ENCODE peak calls at places on chromosomes 2 and 18, in five cellular contexts. C is RCC 7860, G is H4, D is AG04449, P is HTR-8/SVneo. Q is an unnamed sample.

GRCh38 chr2:128781166-128781887 is 462.7 kb upstream of the HS6ST1 start:
- DNase-seq in G (no peak), P (no peak), D (no peak), C (no peak), Q (no peak)

GRCh38 chr18:41714872-41715271 is 240.2 kb upstream of the PIK3C3 start:
- DNase-seq in G (no peak), P (no peak), C (no peak), D (no peak), Q (no peak)

GRCh38 chr2:191846787-191847620 is at the start of gene CAVIN2:
- DNase-seq in G (peak; percentile 91), P (no peak), C (no peak), D (no peak), Q (peak; percentile 74)

GRCh38 chr2:19812166-19812565 is 89.6 kb downstream of the TTC32 start:
- DNase-seq in D (no peak), C (no peak), G (no peak), P (no peak), Q (no peak)

GRCh38 chr2:239822146-239822945 is 202.8 kb downstream of the NDUFA10 start:
- DNase-seq in G (no peak), D (no peak), P (no peak), C (no peak), Q (no peak)

GRCh38 chr2:170396799-170397459 is 219.0 kb downstream of the MYO3B start:
- DNase-seq in C (peak; percentile 21), D (no peak), P (peak; percentile 18), G (peak; percentile 31), Q (peak; percentile 37)

GRCh38 chr2:178271629-178272333 is 77.5 kb downstream of the OSBPL6 start:
- DNase-seq in D (no peak), P (no peak), G (no peak), C (no peak), Q (no peak)

GRCh38 chr2:143128681-143129580 is at the start of gene ARHGAP15:
- DNase-seq in C (no peak), D (no peak), G (no peak), P (no peak), Q (no peak)

GRCh38 chr18:55811964-55812363 is 224.0 kb upstream of the TCF4 start:
- DNase-seq in C (no peak), P (no peak), D (no peak), G (no peak), Q (no peak)

GRCh38 chr2:134021830-134022524 is 231.9 kb upstream of the MGAT5 start:
- DNase-seq in P (no peak), C (no peak), D (no peak), G (no peak), Q (no peak)

GRCh38 chr2:153477096-153477555 is 1.4 kb downstream of the RPRM start:
- DNase-seq in P (no peak), G (no peak), C (no peak), D (no peak), Q (no peak)

GRCh38 chr18:9757851-9758587 is 49.9 kb downstream of the RAB31 start:
- DNase-seq in D (no peak), C (peak; percentile 24), G (peak; percentile 29), P (no peak), Q (no peak)

GRCh38 chr2:67485431-67485830 is 88.3 kb downstream of the ETAA1 start:
- DNase-seq in G (no peak), P (peak; percentile 30), D (peak; percentile 88), C (no peak), Q (peak; percentile 40)

GRCh38 chr2:236684534-236685256 is 115.1 kb downstream of the ACKR3 start:
- DNase-seq in P (no peak), D (no peak), G (no peak), C (no peak), Q (no peak)

GRCh38 chr2:159755788-159756187 is 42.2 kb downstream of the CD302 start:
- DNase-seq in P (peak; percentile 44), G (peak; percentile 29), D (no peak), C (peak; percentile 42), Q (peak; percentile 67)

GRCh38 chr18:50817898-50818250 is 1.9 kb downstream of the MRO start:
- DNase-seq in D (peak; percentile 24), P (no peak), C (no peak), G (no peak), Q (no peak)

GRCh38 chr2:10709290-10709939 is 12.0 kb upstream of the ATP6V1C2 start:
- DNase-seq in C (no peak), D (no peak), G (peak; percentile 8), P (peak; percentile 67), Q (peak; percentile 29)

GRCh38 chr2:171878481-171878993 is 15.5 kb downstream of the SLC25A12 start:
- DNase-seq in G (peak; percentile 56), P (no peak), D (peak; percentile 24), C (no peak), Q (no peak)

GRCh38 chr2:60958800-60959199 is 58.7 kb upstream of the PEX13 start:
- DNase-seq in C (no peak), P (no peak), G (no peak), D (peak; percentile 50), Q (peak; percentile 49)

GRCh38 chr2:9001229-9001628 is 2.3 kb downstream of the MBOAT2 start:
- DNase-seq in D (no peak), P (no peak), C (no peak), G (peak; percentile 74), Q (no peak)

GRCh38 chr2:194346189-194346588 is 1310.8 kb upstream of the SLC39A10 start:
- DNase-seq in D (no peak), G (no peak), P (no peak), C (no peak), Q (no peak)

GRCh38 chr2:174573621-174574081 is 24.0 kb downstream of the WIPF1 start:
- DNase-seq in D (no peak), G (no peak), P (no peak), C (no peak), Q (no peak)

GRCh38 chr18:20971886-20972267 is 139.7 kb downstream of the ROCK1 start:
- DNase-seq in G (peak; percentile 9), D (no peak), P (peak; percentile 13), C (peak; percentile 17), Q (no peak)

GRCh38 chr2:242010567-242011513 is 141.3 kb downstream of the RTP5 start:
- DNase-seq in D (no peak), C (no peak), P (no peak), G (no peak), Q (no peak)

GRCh38 chr18:58402951-58403702 is 225.8 kb downstream of the ALPK2 start:
- DNase-seq in D (no peak), G (no peak), C (no peak), P (no peak), Q (no peak)

GRCh38 chr18:57466745-57467144 is 31.6 kb downstream of the ONECUT2 start:
- DNase-seq in C (no peak), D (no peak), P (no peak), G (peak; percentile 63), Q (no peak)

GRCh38 chr2:38943784-38944183 is 54.1 kb downstream of the ARHGEF33 start:
- DNase-seq in D (no peak), G (no peak), P (no peak), C (no peak), Q (no peak)

GRCh38 chr2:149645391-149645790 is 57.8 kb upstream of the MMADHC start:
- DNase-seq in D (no peak), G (peak; percentile 29), P (no peak), C (peak; percentile 52), Q (peak; percentile 54)

GRCh38 chr18:76805221-76805620 is 17.1 kb upstream of the ZNF236 start:
- DNase-seq in C (no peak), D (no peak), G (peak; percentile 27), P (no peak), Q (no peak)

GRCh38 chr2:150470435-150470834 is 17.0 kb downstream of the RND3 start:
- DNase-seq in C (no peak), P (no peak), G (no peak), D (no peak), Q (no peak)

Q was measured in kidney glomerular epithelial cell.